ENCODE peak calls at places on chromosomes 6 and 20, in eight cellular contexts. T is tibial artery, C is GM23248, V is SK-N-SH, L is colonic mucosa, G is endodermal cell, P is coronary artery, B is cardiac muscle cell. K is an unnamed sample.
A peak's percentile ranks its signal among the peaks of the same experiment; 100 is the strongest.

GRCh38 chr6:89350281-89351037 is 2.1 kb downstream of the UBE2J1 start:
- DNase-seq in C (peak; percentile 24), P (no peak), T (no peak), L (no peak), G (no peak), V (no peak), B (no peak), K (no peak)

GRCh38 chr20:15241696-15242095 is 904.3 kb upstream of the FLRT3 start:
- DNase-seq in T (no peak), V (no peak), B (no peak), C (peak; percentile 39), G (no peak), P (no peak), L (no peak), K (no peak)

GRCh38 chr20:25025986-25026605 is 31.8 kb downstream of the ACSS1 start:
- DNase-seq in G (peak; percentile 24), L (no peak), V (no peak), B (no peak), C (no peak), T (peak; percentile 66), P (no peak), K (no peak)

GRCh38 chr6:582370-582769 is 74.5 kb downstream of the HUS1B start:
- DNase-seq in C (no peak), T (no peak), P (no peak), L (no peak), V (no peak), B (peak; percentile 60), G (peak; percentile 89), K (no peak)

GRCh38 chr6:35727206-35727934 is 9.5 kb upstream of the ARMC12 start:
- DNase-seq in L (peak; percentile 90), B (peak; percentile 81), V (peak; percentile 89), P (peak; percentile 97), C (peak; percentile 76), T (peak; percentile 98), G (peak; percentile 89), K (peak; percentile 96)

GRCh38 chr6:14129572-14129971 is 12.0 kb downstream of the CD83 start:
- DNase-seq in V (peak; percentile 76), T (no peak), P (no peak), G (peak; percentile 84), B (peak; percentile 77), L (peak; percentile 53), C (peak; percentile 68), K (peak; percentile 40)

GRCh38 chr6:111486475-111486874 is 3.5 kb upstream of the REV3L start:
- DNase-seq in L (no peak), P (no peak), V (no peak), G (no peak), C (no peak), B (no peak), T (no peak), K (no peak)

GRCh38 chr20:19995220-19995863 is 21.8 kb upstream of the NAA20 start:
- DNase-seq in B (peak; percentile 75), C (peak; percentile 78), P (no peak), G (no peak), T (no peak), L (no peak), V (peak; percentile 60), K (no peak)

GRCh38 chr20:41222703-41223102 is 85.4 kb downstream of the PLCG1 start:
- DNase-seq in G (no peak), V (no peak), C (peak; percentile 70), L (no peak), T (no peak), P (no peak), B (no peak), K (no peak)

GRCh38 chr6:10230533-10230932 is 184.3 kb downstream of the TFAP2A start:
- DNase-seq in V (no peak), P (no peak), T (no peak), B (no peak), L (no peak), G (no peak), C (no peak), K (no peak)

GRCh38 chr6:168025831-168026325 is 28.4 kb downstream of the KIF25 start:
- DNase-seq in G (no peak), P (peak; percentile 53), L (no peak), V (no peak), B (no peak), T (no peak), C (no peak), K (no peak)

GRCh38 chr20:11098888-11099287 is 425.1 kb upstream of the JAG1 start:
- DNase-seq in G (peak; percentile 49), T (no peak), C (no peak), L (peak; percentile 37), P (no peak), V (no peak), B (no peak), K (no peak)

GRCh38 chr6:51910846-51911245 is 176.6 kb downstream of the PKHD1 start:
- DNase-seq in G (no peak), V (no peak), T (no peak), P (no peak), B (no peak), L (no peak), C (no peak), K (no peak)

GRCh38 chr6:137166247-137167098 is 7.0 kb downstream of the IL22RA2 start:
- DNase-seq in P (no peak), V (no peak), G (no peak), L (no peak), B (no peak), T (no peak), C (no peak), K (no peak)

GRCh38 chr6:158205220-158205944 is 37.2 kb downstream of the GTF2H5 start:
- DNase-seq in V (no peak), C (peak; percentile 33), G (peak; percentile 79), T (no peak), L (no peak), P (no peak), B (peak; percentile 42), K (no peak)

GRCh38 chr20:49283703-49284625 is 6.1 kb upstream of the ZNFX1 start:
- DNase-seq in T (no peak), P (no peak), G (peak; percentile 54), V (no peak), L (no peak), C (peak; percentile 8), B (no peak), K (no peak)

GRCh38 chr6:168307011-168307694 is 12.4 kb downstream of the DACT2 start:
- DNase-seq in L (no peak), T (peak; percentile 29), V (no peak), C (no peak), G (no peak), B (no peak), P (no peak), K (no peak)

GRCh38 chr6:727796-728195 is 34.9 kb upstream of the EXOC2 start:
- DNase-seq in V (no peak), C (no peak), L (no peak), P (no peak), T (no peak), G (no peak), B (no peak), K (no peak)

GRCh38 chr6:50362706-50363105 is 313.0 kb upstream of the DEFB112 start:
- DNase-seq in B (no peak), C (no peak), P (no peak), T (no peak), V (no peak), L (no peak), G (no peak), K (no peak)

GRCh38 chr6:163886394-163886793 is 471.9 kb downstream of the QKI start:
- DNase-seq in L (no peak), B (no peak), T (no peak), G (no peak), P (no peak), V (no peak), C (no peak), K (no peak)

GRCh38 chr20:15584507-15584906 is 988.7 kb downstream of the KIF16B start:
- DNase-seq in L (no peak), T (no peak), C (no peak), P (no peak), B (no peak), V (no peak), G (no peak), K (no peak)

GRCh38 chr6:129140571-129140970 is 257.6 kb downstream of the LAMA2 start:
- DNase-seq in T (no peak), G (no peak), V (no peak), L (no peak), C (peak; percentile 54), B (no peak), P (no peak), K (no peak)

GRCh38 chr6:129146836-129147366 is 264.0 kb downstream of the LAMA2 start:
- DNase-seq in L (no peak), V (no peak), G (no peak), P (no peak), C (no peak), B (no peak), T (no peak), K (no peak)

GRCh38 chr6:129138739-129139405 is 255.9 kb downstream of the LAMA2 start:
- DNase-seq in G (no peak), L (no peak), B (no peak), P (no peak), T (no peak), C (no peak), V (no peak), K (no peak)

GRCh38 chr6:129136751-129137150 is 253.8 kb downstream of the LAMA2 start:
- DNase-seq in G (no peak), P (no peak), C (no peak), V (no peak), T (no peak), L (no peak), B (no peak), K (no peak)

GRCh38 chr6:129141499-129141898 is 258.6 kb downstream of the LAMA2 start:
- DNase-seq in B (no peak), G (no peak), L (no peak), P (no peak), V (no peak), T (no peak), C (peak; percentile 56), K (no peak)
- H3K27ac ChIP-seq in B (no peak overlapping the region), G (no peak overlapping the region), L (no peak overlapping the region), P (peak overlapping the region; percentile 87), V (no peak overlapping the region), T (peak overlapping the region; percentile 35), C (no peak overlapping the region), K (peak overlapping the region; percentile 56)

DNA sequence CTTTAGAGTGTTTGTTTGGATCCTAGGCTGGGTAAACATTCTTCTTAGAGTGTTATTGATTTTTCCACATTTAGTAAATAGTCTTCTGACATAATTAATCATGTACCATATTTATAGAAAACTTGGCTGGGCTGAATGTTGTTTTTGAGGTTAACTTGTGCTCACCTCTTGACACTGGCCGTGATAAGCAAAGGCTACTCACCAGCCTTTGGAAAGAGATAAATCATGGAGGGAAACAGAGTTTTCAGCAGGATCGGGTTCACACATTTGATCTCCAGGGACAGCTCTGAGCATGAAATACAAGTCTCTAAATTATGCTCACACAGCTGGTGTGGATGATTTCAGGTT is 6.3 kb upstream of the CD93 start:
- DNase-seq in T (no peak), G (no peak), P (no peak), C (no peak), B (peak; percentile 37), V (no peak), L (no peak), K (no peak)
- H3K27ac ChIP-seq in T (peak overlapping the region; percentile 60), G (no peak overlapping the region), P (no peak overlapping the region), C (no peak overlapping the region), B (peak overlapping the region; percentile 49), V (no peak overlapping the region), L (no peak overlapping the region), K (no peak overlapping the region)

GRCh38 chr20:47265984-47266383 is 90.5 kb downstream of the ZMYND8 start:
- DNase-seq in G (no peak), B (no peak), C (no peak), T (peak; percentile 34), V (no peak), P (no peak), L (no peak), K (no peak)
- H3K27ac ChIP-seq in G (no peak overlapping the region), B (no peak overlapping the region), C (no peak overlapping the region), T (no peak overlapping the region), V (no peak overlapping the region), P (no peak overlapping the region), L (no peak overlapping the region), K (no peak overlapping the region)

GRCh38 chr6:13012977-13013680 is 296.6 kb downstream of the PHACTR1 start:
- DNase-seq in C (peak; percentile 12), G (peak; percentile 93), L (no peak), V (no peak), P (no peak), B (peak; percentile 60), T (peak; percentile 72), K (peak; percentile 77)
- H3K27ac ChIP-seq in C (no peak overlapping the region), G (no peak overlapping the region), L (no peak overlapping the region), V (no peak overlapping the region), P (no peak overlapping the region), B (no peak overlapping the region), T (peak overlapping the region; percentile 73), K (no peak overlapping the region)